ENCODE peak calls at places on chromosomes 5 and 9, in four cellular contexts. A is H1, X is neuronal stem cell, E is IMR-90. Z is an unnamed sample. For H3K4me1, the result is how much of the 10 kb centered on the place peaks cover.

GRCh38 chr9:130660683-130661460 is 3.5 kb upstream of the PRDM12 start:
- DNase-seq in A (no peak), X (no peak), E (no peak), Z (peak)

GRCh38 chr9:20024159-20024571 is 235.3 kb upstream of the SLC24A2 start:
- DNase-seq in A (no peak), X (no peak), E (peak), Z (no peak)

GRCh38 chr9:27195191-27195590 is 86.2 kb downstream of the TEK start:
- DNase-seq in A (no peak), X (no peak), E (peak), Z (no peak)

GRCh38 chr5:32710859-32711692 is at the start of gene NPR3:
- DNase-seq in A (no peak), X (no peak), E (peak), Z (no peak)

GRCh38 chr5:147520450-147520849 is 10.6 kb upstream of the DPYSL3 start:
- DNase-seq in A (no peak), X (no peak), E (peak), Z (no peak)

GRCh38 chr9:91060520-91061343 is 259.1 kb downstream of the SYK start:
- DNase-seq in A (no peak), X (no peak), E (peak), Z (no peak)

GRCh38 chr5:180787025-180787424 is 15.6 kb downstream of the MGAT1 start:
- DNase-seq in A (no peak), X (no peak), E (peak), Z (no peak)

GRCh38 chr9:111794837-111795556 is at the start of gene SHOC1:
- DNase-seq in A (no peak), X (no peak), E (no peak), Z (no peak)

GRCh38 chr5:87069974-87070608 is 197.6 kb upstream of the RASA1 start:
- DNase-seq in A (no peak), X (no peak), E (peak), Z (no peak)

GRCh38 chr9:113955076-113955752 is 79.1 kb downstream of the ZNF618 start:
- DNase-seq in A (no peak), X (no peak), E (peak), Z (no peak)

GRCh38 chr5:82613886-82614285 is 335.7 kb upstream of the RPS23 start:
- DNase-seq in A (no peak), X (no peak), E (peak), Z (no peak)

GRCh38 chr5:137731201-137731600 is 4.7 kb downstream of the KLHL3 start:
- DNase-seq in A (no peak), X (no peak), E (peak), Z (no peak)

GRCh38 chr5:523658-524441 is 399 bp downstream of the SLC9A3 start:
- DNase-seq in A (no peak), X (peak), E (no peak), Z (no peak)

GRCh38 chr9:34374905-34375552 is 1.7 kb downstream of the MYORG start:
- DNase-seq in A (no peak), X (no peak), E (no peak), Z (peak)

GRCh38 chr9:68427216-68427994 is 71.0 kb downstream of the PGM5 start:
- DNase-seq in A (no peak), X (no peak), E (no peak), Z (no peak)

GRCh38 chr5:15695171-15695676 is 195.2 kb downstream of the FBXL7 start:
- DNase-seq in A (no peak), X (no peak), E (peak), Z (no peak)

GRCh38 chr5:31359839-31360238 is 166.4 kb downstream of the CDH6 start:
- DNase-seq in A (no peak), X (no peak), E (no peak), Z (no peak)

GRCh38 chr9:21964925-21965385 is 29.2 kb downstream of the CDKN2A start:
- DNase-seq in A (no peak), X (no peak), E (no peak), Z (peak)

GRCh38 chr9:127252405-127253093 is 12.0 kb upstream of the GARNL3 start:
- DNase-seq in A (no peak), X (no peak), E (peak), Z (no peak)

GRCh38 chr9:135344523-135344901 is 135.1 kb upstream of the PPP1R26 start:
- DNase-seq in A (no peak), X (no peak), E (no peak), Z (no peak)

GRCh38 chr5:159337291-159337974 is 7.1 kb upstream of the IL12B start:
- DNase-seq in A (no peak), X (no peak), E (peak), Z (no peak)

GRCh38 chr5:150710165-150710564 is 9.3 kb upstream of the RBM22 start:
- DNase-seq in A (no peak), X (no peak), E (no peak), Z (no peak)

GRCh38 chr9:127311239-127311741 is 46.7 kb downstream of the GARNL3 start:
- DNase-seq in A (no peak), X (peak), E (peak), Z (no peak)

GRCh38 chr9:91824591-91825339 is 125.3 kb downstream of the ROR2 start:
- DNase-seq in A (no peak), X (no peak), E (no peak), Z (no peak)

GRCh38 chr5:172798422-172799215 is 27.6 kb upstream of the DUSP1 start:
- DNase-seq in A (no peak), X (no peak), E (peak), Z (no peak)

GRCh38 chr5:143245929-143246561 is 157.4 kb downstream of the NR3C1 start:
- DNase-seq in A (no peak), X (no peak), E (peak), Z (no peak)

GRCh38 chr5:142674438-142675210 is 11.3 kb downstream of the FGF1 start:
- DNase-seq in A (no peak), X (no peak), E (peak), Z (no peak)

GRCh38 chr5:169347786-169348185 is 46.8 kb upstream of the SLIT3 start:
- DNase-seq in A (no peak), X (no peak), E (no peak), Z (no peak)

GRCh38 chr5:58410441-58410840 is 49.4 kb downstream of the PLK2 start:
- DNase-seq in A (no peak), X (no peak), E (peak), Z (no peak)

GRCh38 chr5:109225695-109226094 is 184.1 kb downstream of the PJA2 start:
- DNase-seq in A (no peak), X (no peak), E (no peak), Z (no peak)

GRCh38 chr9:83489961-83490360 is 48.2 kb downstream of the FRMD3 start:
- DNase-seq in A (no peak), X (no peak), E (no peak), Z (no peak)

GRCh38 chr5:33557605-33558004 is 116.8 kb downstream of the TARS1 start:
- DNase-seq in A (no peak), X (no peak), E (no peak), Z (no peak)

GRCh38 chr9:93292288-93292615 is 108.3 kb downstream of the WNK2 start:
- DNase-seq in A (no peak), X (no peak), E (no peak), Z (no peak)

GRCh38 chr9:83981126-83981871 is 694 bp downstream of the RMI1 start:
- DNase-seq in A (no peak), X (no peak), E (peak), Z (no peak)

GRCh38 chr5:82347213-82347947 is 69.2 kb upstream of the RPS23 start:
- DNase-seq in A (no peak), X (no peak), E (peak), Z (no peak)

GRCh38 chr5:2757563-2758311 is 6.3 kb upstream of the IRX2 start:
- DNase-seq in A (no peak), X (no peak), E (peak), Z (peak)

GRCh38 chr5:206406-206805 is 11.5 kb downstream of the CCDC127 start:
- DNase-seq in A (no peak), X (no peak), E (peak), Z (no peak)

GRCh38 chr5:53343187-53343586 is 137.2 kb upstream of the FST start:
- DNase-seq in A (no peak), X (no peak), E (peak), Z (no peak)

GRCh38 chr5:140481758-140482157 is 65.7 kb upstream of the EIF4EBP3 start:
- DNase-seq in A (no peak), X (no peak), E (peak), Z (no peak)

GRCh38 chr9:125544988-125545651 is 161.9 kb downstream of the MAPKAP1 start:
- DNase-seq in A (no peak), X (no peak), E (peak), Z (no peak)

DNA sequence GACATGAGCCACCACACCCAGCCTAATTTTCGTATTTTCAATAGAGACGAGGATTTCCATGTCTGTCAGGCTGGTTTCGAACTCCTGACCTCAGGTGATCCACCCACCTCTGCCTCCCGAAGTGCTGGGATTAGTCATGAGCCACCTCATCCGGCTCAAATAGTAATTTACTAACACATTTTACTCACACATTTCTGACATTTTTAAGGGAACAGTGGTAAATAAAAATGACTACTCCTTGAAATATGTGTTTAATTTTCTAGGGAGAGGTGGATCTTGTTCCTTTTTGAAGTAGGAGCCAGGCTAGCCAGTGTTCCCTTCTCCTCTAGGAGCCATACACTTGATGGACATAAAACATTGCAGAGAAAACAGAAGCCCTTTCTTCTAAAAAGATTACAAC is 55.2 kb upstream of the ERBIN start:
- DNase-seq in A (no peak), X (no peak), E (peak), Z (no peak)
- H3K4me1 ChIP-seq in A (under half), X (under half), E (under half), Z (under half)

GRCh38 chr5:72510610-72511121 is 3.5 kb upstream of the ZNF366 start:
- DNase-seq in A (no peak), X (no peak), E (peak), Z (no peak)

GRCh38 chr5:72507360-72508238 is at the start of gene ZNF366:
- DNase-seq in A (no peak), X (no peak), E (peak), Z (no peak)

GRCh38 chr5:72509401-72509800 is 2.2 kb upstream of the ZNF366 start:
- DNase-seq in A (no peak), X (no peak), E (no peak), Z (no peak)

GRCh38 chr5:72506150-72506549 is 1.1 kb downstream of the ZNF366 start:
- DNase-seq in A (no peak), X (no peak), E (no peak), Z (no peak)

GRCh38 chr5:72508241-72509170 is 1.3 kb upstream of the ZNF366 start:
- DNase-seq in A (no peak), X (no peak), E (no peak), Z (no peak)
- H3K4ac ChIP-seq in A (no peak), X (no peak), E (peak), Z (no peak)

GRCh38 chr9:109739760-109740159 is 40.2 kb upstream of the PALM2AKAP2 start:
- DNase-seq in A (no peak), X (no peak), E (no peak), Z (no peak)

GRCh38 chr9:109742759-109743388 is 37.1 kb upstream of the PALM2AKAP2 start:
- DNase-seq in A (no peak), X (no peak), E (no peak), Z (no peak)

GRCh38 chr9:109751253-109751652 is 28.7 kb upstream of the PALM2AKAP2 start:
- DNase-seq in A (no peak), X (no peak), E (peak), Z (no peak)

GRCh38 chr9:109745335-109746283 is 34.4 kb upstream of the PALM2AKAP2 start:
- DNase-seq in A (no peak), X (peak), E (peak), Z (no peak)
- H4K8ac ChIP-seq in A (no peak), X (no peak), E (no peak), Z (no peak)

DNA sequence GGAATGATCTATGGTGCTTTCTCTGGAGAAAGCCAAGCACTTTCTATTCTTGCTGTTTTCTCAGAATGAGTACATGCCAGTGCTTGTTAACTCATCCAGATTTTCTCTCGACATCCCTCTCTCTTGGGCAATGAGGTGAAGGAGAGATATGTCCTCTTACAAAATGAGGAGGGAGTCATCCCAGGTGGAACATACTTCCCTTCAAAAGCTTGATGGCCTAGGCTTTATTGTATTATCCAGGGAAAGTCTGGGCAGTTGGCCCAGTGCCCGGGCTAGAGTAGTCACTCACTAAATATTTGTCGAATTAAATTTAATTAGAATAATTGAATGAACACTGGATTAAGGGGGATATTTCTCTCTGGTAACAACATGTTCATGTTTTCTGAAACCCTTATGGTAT is 99.8 kb downstream of the LIFR start:
- DNase-seq in A (no peak), X (no peak), E (no peak), Z (no peak)
- H3K4me1 ChIP-seq in A (under half), X (under half), E (under half), Z (under half)

GRCh38 chr5:78647838-78648358 is 674 bp downstream of the LHFPL2 start:
- DNase-seq in A (no peak), X (no peak), E (peak), Z (peak)
- H3K4ac ChIP-seq in A (peak), X (no peak), E (peak), Z (no peak)

GRCh38 chr5:149470942-149471341 is 80.3 kb downstream of the CSNK1A1 start:
- DNase-seq in A (no peak), X (no peak), E (no peak), Z (no peak)
- H4K8ac ChIP-seq in A (no peak), X (no peak), E (no peak), Z (no peak)

DNA sequence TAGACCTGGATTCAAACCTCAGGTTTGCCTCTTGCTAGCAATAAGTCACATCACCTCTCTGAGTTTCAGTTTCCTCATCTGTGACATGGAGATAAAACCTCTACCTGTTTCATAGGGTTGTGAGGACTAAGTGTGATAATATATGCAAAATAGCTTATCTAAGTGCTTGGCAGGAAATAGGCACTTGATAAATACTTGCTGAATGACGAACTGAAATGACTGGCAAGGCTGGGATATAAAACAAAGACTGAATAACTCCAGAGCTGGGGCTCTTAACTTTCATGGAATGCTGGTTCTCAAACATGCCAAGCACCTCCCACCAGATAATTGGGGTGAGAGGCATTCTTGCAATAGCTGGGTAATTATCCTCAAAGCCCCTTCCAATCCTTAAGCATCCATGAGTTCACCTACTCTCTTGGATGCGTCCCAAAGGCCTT is 87.6 kb downstream of the ADRB2 start:
- DNase-seq in A (peak), X (peak), E (peak), Z (no peak)
- H3K4me1 ChIP-seq in A (under half), X (under half), E (under half), Z (under half)

GRCh38 chr9:133135193-133135745 is 14.2 kb upstream of the RALGDS start:
- DNase-seq in A (no peak), X (no peak), E (peak), Z (no peak)
- H3K4ac ChIP-seq in A (no peak), X (no peak), E (peak), Z (no peak)

GRCh38 chr5:80246995-80247729 is 8.7 kb downstream of the SERINC5 start:
- DNase-seq in A (no peak), X (peak), E (peak), Z (peak)
- H4K8ac ChIP-seq in A (no peak), X (no peak), E (no peak), Z (no peak)

Z was measured in H9.